ENCODE peak calls at places on chromosomes 4 and X, in seven cellular contexts. Q is fibroblast of pulmonary artery; S is GM04504; B is activated T-cell treated with anti-CD3 and anti-CD28 coated beads, Interleukin-2, amount 50 U/mL, for 72 hours; P is NCI-H774; C is globus pallidus; A is activated CD4-positive, alpha-beta memory T cell treated with anti-CD3 and anti-CD28 coated beads, Interleukin-2, amount 10 ng/mL, durations not matched to agents 7 days and 5 days. D is an unnamed sample.

GRCh38 chrX:40700640-40701342 is 34.6 kb downstream of the MED14 start:
- DNase-seq in Q (no peak), S (no peak), B (no peak), P (no peak), C (no peak), A (no peak), D (no peak)

GRCh38 chr4:4984186-4984585 is 35.1 kb downstream of the CYTL1 start:
- DNase-seq in Q (no peak), S (no peak), B (no peak), P (no peak), C (no peak), A (no peak), D (no peak)

GRCh38 chr4:37073226-37073840 is 171.2 kb upstream of the NWD2 start:
- DNase-seq in Q (no peak), S (no peak), B (no peak), P (no peak), C (no peak), A (no peak), D (no peak)

GRCh38 chrX:45497290-45497689 is 296.6 kb upstream of the DIPK2B start:
- DNase-seq in Q (no peak), S (no peak), B (peak; percentile 6), P (no peak), C (no peak), A (no peak), D (no peak)

GRCh38 chr4:108980455-108981239 is 217.8 kb upstream of the ETNPPL start:
- DNase-seq in Q (no peak), S (no peak), B (no peak), P (no peak), C (no peak), A (no peak), D (no peak)

GRCh38 chr4:1713003-1713397 is 881 bp upstream of the SLBP start:
- DNase-seq in Q (no peak), S (no peak), B (no peak), P (peak; percentile 76), C (no peak), A (no peak), D (no peak)

GRCh38 chr4:8283631-8284121 is 14.1 kb downstream of the HTRA3 start:
- DNase-seq in Q (no peak), S (no peak), B (no peak), P (no peak), C (no peak), A (no peak), D (no peak)

GRCh38 chr4:79763486-79764075 is 309.4 kb downstream of the ANTXR2 start:
- DNase-seq in Q (no peak), S (no peak), B (no peak), P (no peak), C (no peak), A (no peak), D (no peak)

GRCh38 chr4:182808673-182809416 is 108.3 kb downstream of the DCTD start:
- DNase-seq in Q (peak; percentile 24), S (no peak), B (peak; percentile 63), P (no peak), C (no peak), A (peak; percentile 64), D (peak; percentile 55)

D was measured in HS-5.